ENCODE peak calls at places on chromosomes 7 and 10, in four cellular contexts. J is H1, F is GM12878, M is HCT116. H is an unnamed sample.

GRCh38 chr10:90587081-90587491 is 270.8 kb downstream of the HTR7 start:
- DNase-seq in J (no peak), F (no peak), M (peak; percentile 94), H (no peak)

GRCh38 chr10:63421591-63421990 is 44.2 kb downstream of the JMJD1C start:
- DNase-seq in J (no peak), F (peak; percentile 66), M (no peak), H (no peak)

GRCh38 chr7:45972629-45973312 is 51.7 kb upstream of the IGFBP3 start:
- DNase-seq in J (no peak), F (no peak), M (no peak), H (no peak)

GRCh38 chr7:140996-141395 is 51.4 kb upstream of the FAM20C start:
- DNase-seq in J (no peak), F (no peak), M (no peak), H (no peak)

GRCh38 chr10:72162978-72163377 is 52.8 kb upstream of the ANAPC16 start:
- DNase-seq in J (no peak), F (peak; percentile 88), M (no peak), H (no peak)

GRCh38 chr7:36276428-36277246 is 113.0 kb upstream of the ANLN start:
- DNase-seq in J (no peak), F (no peak), M (no peak), H (no peak)

GRCh38 chr10:79345241-79346011 is 1.8 kb upstream of the PPIF start:
- DNase-seq in J (no peak), F (no peak), M (no peak), H (no peak)

GRCh38 chr7:36677769-36678435 is 46.4 kb downstream of the AOAH start:
- DNase-seq in J (no peak), F (no peak), M (no peak), H (no peak)

DNA sequence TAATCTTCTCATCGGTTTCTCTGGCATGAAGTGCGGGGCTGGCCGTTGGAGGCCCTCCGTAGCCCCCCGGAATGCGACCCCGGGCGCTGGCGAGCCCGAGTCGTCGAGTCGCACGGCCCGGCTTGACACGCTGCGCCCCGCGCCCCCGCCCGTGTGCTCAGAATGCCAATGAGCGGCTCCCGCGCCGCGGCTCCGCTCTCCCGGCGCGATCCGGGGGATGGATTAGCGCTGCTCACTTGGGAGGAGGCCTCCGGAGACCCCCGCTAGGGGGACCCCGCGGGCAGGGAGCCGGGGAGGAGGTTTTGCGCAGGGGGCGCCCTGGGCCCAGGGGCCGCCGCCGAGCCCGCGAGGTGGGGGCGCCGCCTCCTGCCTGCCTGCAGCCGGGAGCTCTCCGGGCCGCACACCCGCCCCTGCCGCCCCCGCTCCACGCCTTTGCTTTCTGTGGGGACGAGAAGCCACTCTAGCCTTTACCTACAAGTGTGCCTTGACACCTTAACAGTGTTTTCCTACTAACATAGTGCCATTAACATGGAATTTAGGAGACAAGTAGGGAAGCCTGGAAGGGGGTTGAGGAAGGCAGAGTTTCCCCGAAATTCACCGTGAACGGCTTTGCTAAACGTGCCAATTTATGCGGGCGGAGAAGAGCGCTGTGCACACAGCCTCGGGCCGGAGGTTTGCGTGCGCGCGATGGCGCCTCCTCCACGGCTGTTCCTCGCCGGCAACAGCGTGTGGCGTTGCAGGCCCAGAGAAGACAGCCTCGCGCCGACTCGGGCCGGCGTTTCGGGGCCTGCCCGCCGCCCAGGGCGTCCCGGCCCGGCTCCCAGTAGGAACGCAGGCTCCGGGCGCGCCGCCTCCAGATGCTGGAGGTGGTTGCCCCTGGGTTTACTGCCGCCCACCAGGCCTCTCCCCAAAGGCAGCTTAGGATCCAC is 7.1 kb downstream of the SHH start:
- DNase-seq in J (peak; percentile 96), F (no peak), M (no peak), H (peak; percentile 91)
- TF ChIP-seq JUND in J (no peak), F (no peak), M (no peak), H (no peak)

DNA sequence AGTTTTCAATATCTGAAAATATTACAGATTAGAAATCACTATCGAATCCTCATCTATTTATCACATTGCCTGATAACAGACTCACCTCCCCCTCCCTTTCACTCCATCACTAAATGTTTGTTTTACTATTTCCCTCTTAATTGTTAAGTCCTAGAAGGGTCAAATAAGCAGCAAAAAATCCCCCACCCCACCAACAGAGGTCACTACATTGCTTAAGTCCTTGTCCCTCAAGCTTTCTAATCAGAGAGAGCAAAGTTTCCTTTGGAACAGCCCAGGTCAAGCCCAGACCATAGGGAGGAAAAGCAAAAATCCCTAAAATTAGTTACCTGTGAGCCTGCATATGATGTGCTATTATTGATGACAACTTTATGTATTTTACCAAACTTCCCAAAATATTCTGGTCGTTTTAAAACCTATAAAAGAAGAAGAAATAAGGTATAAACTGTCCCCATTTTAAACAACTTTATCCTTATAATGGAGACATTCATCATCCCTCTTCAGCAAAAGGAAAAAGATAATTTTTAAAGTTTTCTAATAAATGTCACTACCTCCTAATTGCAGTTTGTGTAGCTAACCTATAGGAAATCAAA is 95.0 kb downstream of the CNOT4 start:
- DNase-seq in J (peak; percentile 72), F (no peak), M (peak; percentile 65), H (peak; percentile 62)
- TF ChIP-seq JUND in J (no peak), F (no peak), M (no peak), H (no peak)

GRCh38 chr10:43264987-43265798 is 1.7 kb downstream of the RASGEF1A start:
- DNase-seq in J (no peak), F (no peak), M (no peak), H (peak; percentile 38)

GRCh38 chr10:43264324-43264986 is 2.4 kb downstream of the RASGEF1A start:
- DNase-seq in J (no peak), F (no peak), M (no peak), H (no peak)

GRCh38 chr10:43262902-43263466 is 3.9 kb downstream of the RASGEF1A start:
- DNase-seq in J (no peak), F (no peak), M (no peak), H (no peak)

GRCh38 chr10:43262043-43262901 is 4.6 kb downstream of the RASGEF1A start:
- DNase-seq in J (peak; percentile 54), F (no peak), M (no peak), H (no peak)

DNA sequence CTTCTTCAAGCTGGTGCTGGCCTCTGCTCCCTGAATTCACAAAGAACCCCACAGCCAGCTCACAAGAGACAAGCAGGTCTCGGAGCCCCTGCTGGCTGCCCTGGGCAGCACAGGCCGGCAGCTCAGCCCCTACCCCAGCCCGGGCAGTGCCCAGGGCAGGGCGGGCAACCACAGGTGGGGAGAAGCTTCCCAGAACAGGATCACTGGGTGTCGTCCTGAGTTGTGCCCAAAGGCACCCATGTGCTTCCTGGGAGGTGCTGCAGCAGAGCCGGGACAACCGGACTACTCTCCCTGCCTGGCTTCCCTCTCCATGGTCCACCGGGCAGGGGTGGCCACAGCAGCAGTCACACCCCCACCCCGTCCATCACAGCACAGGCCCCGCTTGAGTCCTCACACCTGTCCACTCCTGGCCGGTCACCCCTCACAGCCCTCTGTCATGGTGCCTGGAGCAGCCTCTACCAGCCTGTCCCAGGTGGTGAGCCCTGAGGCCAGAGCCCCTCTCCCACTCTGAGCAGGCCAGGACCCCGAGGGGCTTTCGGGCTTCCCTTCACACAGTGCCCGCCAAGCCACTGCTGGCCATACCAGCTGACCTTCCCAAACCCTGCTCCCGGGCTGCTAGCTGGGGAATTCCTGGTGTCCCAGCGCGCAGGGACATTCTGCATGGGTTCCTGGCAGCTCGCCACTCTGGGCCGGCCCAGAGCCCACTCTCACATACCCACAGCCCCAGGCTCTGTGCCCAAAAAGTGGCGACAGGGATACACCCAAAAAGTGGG is 3.1 kb downstream of the RASGEF1A start:
- DNase-seq in J (peak; percentile 55), F (no peak), M (no peak), H (peak; percentile 38)
- TF ChIP-seq JUND in J (no peak), F (no peak), M (no peak), H (no peak)

DNA sequence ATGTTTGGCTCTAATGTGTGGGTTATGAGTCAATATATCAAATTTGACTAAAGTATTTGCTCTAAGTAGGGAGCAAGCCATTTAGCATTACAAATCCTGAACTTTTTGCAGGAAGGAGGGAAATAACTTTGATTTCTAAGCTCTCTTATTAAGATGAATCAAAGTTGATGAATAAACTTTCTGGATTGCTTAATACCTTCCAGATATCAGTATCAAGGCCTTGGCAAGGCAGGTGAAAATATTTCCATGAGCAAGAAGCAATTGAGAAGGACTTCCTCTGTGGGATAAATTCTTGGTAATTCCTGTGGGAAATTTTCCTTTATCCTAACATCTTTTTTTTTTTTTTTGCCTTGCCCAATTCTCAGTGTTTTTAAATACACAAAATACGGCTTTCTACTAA is 258.9 kb downstream of the AHR start:
- DNase-seq in J (no peak), F (no peak), M (no peak), H (no peak)
- TF ChIP-seq JUND in J (no peak), F (no peak), M (no peak), H (no peak)

GRCh38 chr7:130903358-130903974 is 169.5 kb upstream of the KLF14 start:
- DNase-seq in J (no peak), F (no peak), M (no peak), H (no peak)
- TF ChIP-seq JUND in J (no peak), F (no peak), M (no peak), H (no peak)

DNA sequence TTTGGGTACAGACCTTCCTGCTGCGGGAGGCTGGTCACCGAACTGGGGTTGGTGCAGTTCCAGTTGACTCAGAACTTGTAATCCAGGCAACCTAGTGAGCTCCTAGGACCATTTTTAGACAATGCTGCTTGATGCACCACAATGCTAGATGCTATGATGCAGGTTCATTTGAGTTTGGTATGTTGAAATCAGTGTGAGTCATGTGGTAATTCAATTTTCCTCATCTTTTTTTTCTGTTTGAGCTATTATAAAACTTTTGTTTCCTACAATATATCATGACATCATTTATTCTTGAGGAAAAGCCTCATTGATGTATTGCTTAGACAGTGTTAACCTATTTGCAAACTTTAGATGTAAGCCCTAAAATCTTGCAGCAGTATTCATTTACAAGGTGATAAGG is 40.9 kb upstream of the MTPN start:
- DNase-seq in J (no peak), F (no peak), M (no peak), H (no peak)
- TF ChIP-seq JUND in J (no peak), F (no peak), M (no peak), H (no peak)

GRCh38 chr10:121289800-121290199 is 308.4 kb downstream of the FGFR2 start:
- DNase-seq in J (no peak), F (no peak), M (no peak), H (no peak)

GRCh38 chr10:121290674-121291073 is 307.6 kb downstream of the FGFR2 start:
- DNase-seq in J (no peak), F (no peak), M (no peak), H (no peak)

GRCh38 chr10:121288011-121288410 is 310.2 kb downstream of the FGFR2 start:
- DNase-seq in J (no peak), F (no peak), M (no peak), H (no peak)

GRCh38 chr10:121291376-121291775 is 306.9 kb downstream of the FGFR2 start:
- DNase-seq in J (no peak), F (no peak), M (no peak), H (no peak)

GRCh38 chr10:121288864-121289659 is 309.2 kb downstream of the FGFR2 start:
- DNase-seq in J (no peak), F (no peak), M (no peak), H (no peak)
- TF ChIP-seq JUND in J (no peak), F (no peak), M (no peak), H (no peak)